ENCODE peak calls at places on chromosomes 1 and 21, in seven cellular contexts. M is fibroblast of lung, A is astrocyte, I is IMR-90, Q is PC-3, C is H9, W is endothelial cell of umbilical vein. K is an unnamed sample.

GRCh38 chr1:10001016-10001665 is 4.1 kb downstream of the RBP7 start:
- DNase-seq in Q (no peak), W (no peak), A (peak), M (peak), C (no peak), I (no peak), K (no peak)

GRCh38 chr1:220151454-220151853 is 57.5 kb downstream of the IARS2 start:
- DNase-seq in C (no peak), W (peak), I (peak), A (peak), Q (no peak), M (peak), K (no peak)

GRCh38 chr1:188129856-188130838 is 1301.4 kb downstream of the PLA2G4A start:
- DNase-seq in W (no peak), M (peak), C (no peak), Q (no peak), I (peak), A (no peak), K (no peak)

GRCh38 chr1:203360772-203361171 is 9.8 kb upstream of the FMOD start:
- DNase-seq in W (no peak), C (no peak), Q (no peak), A (no peak), I (no peak), M (no peak), K (no peak)

GRCh38 chr1:31742462-31743212 is 21.5 kb downstream of the ADGRB2 start:
- DNase-seq in Q (no peak), C (peak), I (no peak), A (no peak), M (no peak), W (no peak), K (no peak)

GRCh38 chr1:207284209-207284892 is 37.1 kb upstream of the CD55 start:
- DNase-seq in C (no peak), W (peak), I (peak), M (no peak), Q (no peak), A (no peak), K (no peak)

GRCh38 chr1:116568925-116569490 is 1.8 kb downstream of the CD58 start:
- DNase-seq in Q (no peak), M (no peak), I (no peak), W (no peak), C (no peak), A (no peak), K (no peak)

GRCh38 chr1:108531429-108531828 is 28.5 kb upstream of the EEIG2 start:
- DNase-seq in I (no peak), C (no peak), W (no peak), M (no peak), Q (no peak), A (no peak), K (no peak)

GRCh38 chr1:117627562-117628165 is 21.8 kb downstream of the TENT5C start:
- DNase-seq in I (no peak), Q (peak), C (no peak), W (no peak), A (no peak), M (no peak), K (no peak)

DNA sequence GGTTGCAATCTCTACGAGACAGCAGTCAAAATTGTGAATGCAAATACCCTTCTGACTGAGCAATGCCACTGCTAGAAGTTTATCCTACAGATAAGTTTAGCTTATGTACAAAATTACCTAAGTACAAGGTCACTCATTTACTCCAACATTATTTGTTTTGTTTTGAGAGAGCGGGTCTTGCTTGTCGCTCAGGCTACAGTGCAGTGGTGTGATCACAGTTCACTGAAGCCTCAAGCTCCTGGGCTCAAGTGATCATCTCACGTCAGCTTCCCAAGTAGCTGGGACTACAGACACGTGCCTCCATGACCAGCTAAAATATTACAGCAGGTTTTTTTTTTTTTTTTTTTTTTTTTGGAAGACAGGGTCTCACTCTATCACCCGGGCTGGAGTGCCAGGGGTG is 15.4 kb downstream of the RBM34 start:
- DNase-seq in W (no peak), A (no peak), C (no peak), Q (no peak), M (no peak), I (no peak), K (no peak)
- TF ChIP-seq CTCF in W (no peak), A (no peak), C (no peak), Q (no peak), M (no peak), I (no peak), K (no peak)

DNA sequence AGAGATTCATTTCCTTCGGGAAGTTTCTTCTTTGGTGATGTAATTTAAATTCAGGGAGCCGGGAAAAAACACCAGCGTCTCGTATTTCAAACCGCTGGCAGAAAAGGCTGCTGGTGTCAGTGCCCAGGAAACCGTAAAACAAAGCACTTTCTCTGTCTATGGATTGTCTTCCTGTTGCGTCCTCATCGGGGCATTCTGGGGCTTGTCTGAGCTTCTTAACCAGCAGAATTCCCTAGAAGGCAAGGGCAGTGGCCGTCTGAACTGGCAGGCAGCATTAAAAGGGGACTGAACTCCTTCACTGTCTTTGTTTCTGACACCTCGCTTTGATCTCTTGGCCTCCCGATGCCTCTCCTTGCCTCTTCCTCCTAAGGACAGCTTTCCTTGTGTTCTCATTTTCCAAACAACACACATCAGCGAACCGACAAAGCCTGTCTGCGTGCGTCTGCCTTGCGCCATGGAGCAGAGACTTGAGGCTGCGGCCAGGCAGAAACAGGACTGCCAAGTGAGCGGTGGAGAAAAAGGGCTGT is 391.6 kb upstream of the VAMP3 start:
- DNase-seq in A (peak), Q (peak), W (peak), C (peak), M (peak), I (peak), K (peak)
- H3K4me2 ChIP-seq in A (peak), Q (peak), W (peak), C (peak), M (peak), I (peak), K (peak)

GRCh38 chr1:173504268-173504667 is 27.1 kb downstream of the PRDX6 start:
- DNase-seq in C (no peak), W (no peak), A (no peak), I (no peak), Q (no peak), M (no peak), K (no peak)
- H3K9ac ChIP-seq in C (no peak), W (no peak), A (no peak), I (no peak), Q (no peak), M (no peak), K (no peak)

DNA sequence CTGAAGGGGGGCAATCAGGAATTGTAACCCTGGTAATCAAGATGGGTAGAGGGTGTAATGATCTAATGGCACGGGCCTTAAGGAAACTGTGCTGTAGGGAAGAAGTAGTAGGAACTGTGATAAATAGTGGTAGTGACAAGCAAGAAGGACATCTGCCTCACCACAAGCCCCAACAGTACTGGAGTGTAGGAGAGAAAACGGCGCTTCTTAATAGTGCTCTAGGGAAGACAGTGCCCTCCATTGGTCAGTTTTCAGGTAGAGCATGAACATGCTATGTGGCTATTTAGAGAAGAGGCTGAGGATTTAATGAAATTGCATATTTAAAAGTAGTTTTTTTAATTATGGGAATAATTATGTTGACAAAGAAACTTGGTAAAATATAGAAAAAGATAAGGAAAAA is 32.2 kb downstream of the SLC30A7 start:
- DNase-seq in Q (no peak), C (peak), W (no peak), I (no peak), A (no peak), M (no peak), K (no peak)
- TF ChIP-seq CTCF in Q (peak), C (peak), W (no peak), I (no peak), A (no peak), M (no peak), K (peak)

DNA sequence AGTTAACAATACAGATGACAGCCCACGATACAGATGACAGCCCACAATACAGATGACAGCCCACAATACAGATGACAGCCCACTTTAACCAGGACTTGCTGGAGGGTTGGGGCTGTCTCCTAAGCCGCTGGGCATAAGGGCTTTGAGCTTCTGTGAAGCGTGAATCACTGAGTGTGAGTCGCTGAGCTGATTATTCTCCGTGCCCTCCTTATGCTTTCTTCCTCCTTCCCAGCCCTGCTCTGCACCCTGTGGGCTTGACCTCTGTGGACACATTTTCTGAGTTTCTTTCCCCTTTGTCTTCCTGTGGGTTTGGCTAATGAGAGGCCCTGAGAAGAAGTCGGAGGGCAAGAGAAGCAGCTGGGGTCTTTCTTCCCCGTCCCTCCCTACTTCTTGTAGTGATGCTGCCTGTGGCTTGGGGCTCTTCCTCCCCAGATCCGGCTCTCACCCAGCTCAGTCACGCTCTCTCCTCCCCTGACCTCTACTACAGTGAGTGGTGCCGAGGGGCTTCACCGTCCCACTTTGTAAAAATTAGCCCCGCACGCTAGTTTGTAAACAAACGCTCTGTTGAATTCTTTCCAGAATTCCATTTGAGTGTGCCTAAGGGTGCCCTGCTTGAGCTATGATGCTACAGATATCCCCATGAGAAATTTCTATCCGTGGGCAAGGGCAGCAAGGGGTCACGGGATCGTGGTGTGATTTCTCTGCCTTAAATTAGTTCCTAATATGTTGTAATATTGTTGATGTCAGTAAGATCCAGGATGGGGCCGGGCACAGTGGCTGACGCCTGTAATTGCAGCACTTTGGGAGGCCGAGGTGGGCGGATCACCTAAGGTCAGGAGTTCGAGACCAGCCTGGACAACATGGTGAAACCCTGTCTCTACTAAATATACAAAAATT is 46.4 kb upstream of the SOD1 start:
- DNase-seq in W (no peak), Q (peak), A (no peak), C (no peak), M (peak), I (peak), K (peak)
- H3K4me2 ChIP-seq in W (no peak), Q (no peak), A (peak), C (no peak), M (no peak), I (no peak), K (no peak)

K was measured in mammary epithelial cell.